ENCODE peak calls at places on chromosomes 16 and 17, in ten cellular contexts. A is CD8-positive, alpha-beta memory T cell; C is activated CD4-positive, alpha-beta memory T cell treated with anti-CD3 and anti-CD28 coated beads, Interleukin-2, amount 10 ng/mL, durations not matched to agents 7 days and 5 days; R is activated effector memory CD4-positive, alpha-beta T cell treated with anti-CD3 and anti-CD28 coated beads, Interleukin-2, amount 50 U/mL, for 16 hours; M is foreskin fibroblast; P is colonic mucosa; N is activated T-helper 9 cell treated with anti-CD3 and anti-CD28 coated beads, Interleukin-2, amount 50 U/mL, for 16 hours; Y is HCEC 1CT; X is AG10803; K is M059J. H is an unnamed sample.

GRCh38 chr16:49832177-49832576 is 23.7 kb downstream of the ZNF423 start:
- DNase-seq in P (no peak), A (no peak), R (no peak), N (no peak), C (no peak), X (no peak), M (no peak), K (no peak), Y (no peak), H (no peak)

GRCh38 chr17:17533901-17534441 is 37.8 kb upstream of the RASD1 start:
- DNase-seq in C (no peak), A (no peak), P (peak), Y (no peak), M (no peak), X (no peak), N (no peak), K (peak), R (no peak), H (no peak)

GRCh38 chr17:60817187-60817586 is 139.5 kb downstream of the BCAS3 start:
- DNase-seq in P (no peak), R (no peak), A (no peak), K (peak), Y (peak), C (no peak), N (no peak), X (peak), M (peak), H (no peak)

GRCh38 chr16:72819345-72819744 is 228.6 kb downstream of the ZFHX3 start:
- DNase-seq in R (no peak), Y (peak), C (no peak), N (no peak), M (peak), A (no peak), P (no peak), K (peak), X (peak), H (no peak)

GRCh38 chr16:48383877-48384304 is 1.3 kb downstream of the SIAH1 start:
- DNase-seq in R (no peak), X (no peak), A (no peak), K (peak), P (peak), M (peak), Y (peak), N (no peak), C (no peak), H (peak)

GRCh38 chr16:75433732-75434413 is 570 bp upstream of the CFDP1 start:
- DNase-seq in N (no peak), Y (peak), M (peak), X (peak), A (no peak), K (peak), P (peak), C (no peak), R (no peak), H (no peak)

GRCh38 chr16:48636521-48636920 is 26.5 kb upstream of the N4BP1 start:
- DNase-seq in C (no peak), N (no peak), M (no peak), K (no peak), X (no peak), A (no peak), P (no peak), Y (no peak), R (no peak), H (no peak)

GRCh38 chr16:1054660-1055556 is 17.6 kb upstream of the SSTR5 start:
- DNase-seq in X (peak), A (no peak), M (peak), Y (peak), R (peak), K (peak), P (peak), C (peak), N (peak), H (no peak)

GRCh38 chr16:6891486-6891885 is 441.2 kb upstream of the RBFOX1 start:
- DNase-seq in Y (no peak), A (no peak), N (no peak), P (no peak), R (no peak), X (no peak), M (no peak), K (no peak), C (no peak), H (no peak)

GRCh38 chr16:75048051-75048450 is 49.2 kb downstream of the ZNRF1 start:
- DNase-seq in Y (no peak), N (no peak), K (peak), R (no peak), P (no peak), C (no peak), X (no peak), M (no peak), A (no peak), H (no peak)

GRCh38 chr16:8962393-8963009 is 1.2 kb downstream of the USP7 start:
- DNase-seq in M (peak), K (peak), N (peak), R (peak), C (peak), P (peak), Y (peak), X (no peak), A (peak), H (peak)

GRCh38 chr16:24493859-24494258 is 45.5 kb upstream of the RBBP6 start:
- DNase-seq in Y (no peak), A (no peak), M (no peak), P (no peak), X (no peak), R (no peak), C (no peak), N (no peak), K (peak), H (no peak)

GRCh38 chr16:1278456-1278855 is 22.6 kb downstream of the TPSD1 start:
- DNase-seq in K (no peak), P (no peak), N (no peak), X (no peak), C (no peak), Y (no peak), R (no peak), M (no peak), A (no peak), H (no peak)

GRCh38 chr17:32461853-32462617 is 17.7 kb downstream of the PSMD11 start:
- DNase-seq in R (peak), A (peak), X (peak), Y (peak), C (peak), K (peak), M (peak), P (peak), N (peak), H (peak)

GRCh38 chr17:40727447-40728231 is 24.1 kb upstream of the KRT24 start:
- DNase-seq in R (no peak), N (no peak), P (no peak), X (peak), M (peak), A (no peak), Y (no peak), C (no peak), K (peak), H (no peak)

GRCh38 chr16:68444058-68444657 is 4.2 kb downstream of the SMPD3 start:
- DNase-seq in R (no peak), P (peak), N (no peak), X (no peak), Y (no peak), C (no peak), K (peak), M (peak), A (no peak), H (peak)

GRCh38 chr16:75248536-75249380 is 2.7 kb downstream of the BCAR1 start:
- DNase-seq in R (no peak), A (no peak), X (no peak), M (no peak), Y (no peak), N (no peak), C (no peak), K (no peak), P (no peak), H (no peak)

GRCh38 chr16:89912143-89912542 is 6.5 kb upstream of the MC1R start:
- DNase-seq in K (no peak), X (no peak), P (no peak), N (no peak), Y (no peak), A (no peak), C (no peak), M (no peak), R (no peak), H (no peak)

GRCh38 chr16:11296706-11297491 is 15.8 kb upstream of the PRM1 start:
- DNase-seq in X (no peak), N (no peak), P (no peak), K (no peak), C (no peak), R (no peak), M (no peak), Y (no peak), A (no peak), H (peak)

GRCh38 chr16:17529982-17530760 is 59.4 kb upstream of the XYLT1 start:
- DNase-seq in Y (no peak), N (no peak), P (no peak), A (peak), R (peak), X (no peak), C (peak), M (no peak), K (peak), H (no peak)

GRCh38 chr17:19978206-19978802 is 676 bp upstream of the AKAP10 start:
- DNase-seq in M (no peak), X (peak), N (no peak), Y (no peak), C (peak), P (peak), A (no peak), R (peak), K (no peak), H (peak)

GRCh38 chr17:59756236-59756818 is 48.9 kb downstream of the VMP1 start:
- DNase-seq in N (no peak), P (no peak), R (no peak), K (peak), Y (peak), M (peak), X (peak), C (no peak), A (no peak), H (no peak)

GRCh38 chr17:19987897-19988296 is 10.3 kb upstream of the AKAP10 start:
- DNase-seq in R (no peak), M (no peak), C (no peak), N (no peak), A (no peak), P (no peak), X (no peak), K (no peak), Y (no peak), H (no peak)

GRCh38 chr16:68206224-68206623 is 29.7 kb downstream of the ESRP2 start:
- DNase-seq in A (no peak), M (no peak), Y (no peak), K (no peak), X (no peak), N (no peak), C (no peak), R (no peak), P (no peak), H (no peak)

GRCh38 chr16:47774661-47775060 is 313.5 kb downstream of the PHKB start:
- DNase-seq in M (peak), Y (peak), C (no peak), P (peak), X (no peak), A (no peak), R (no peak), N (no peak), K (peak), H (no peak)

GRCh38 chr16:67030221-67030962 is 1.4 kb downstream of the CBFB start:
- DNase-seq in K (no peak), C (peak), X (no peak), R (peak), N (no peak), A (no peak), P (no peak), M (peak), Y (no peak), H (no peak)

GRCh38 chr16:83907926-83908325 is 9.0 kb downstream of the MLYCD start:
- DNase-seq in P (no peak), X (no peak), A (no peak), Y (no peak), M (no peak), K (no peak), C (no peak), R (no peak), N (no peak), H (no peak)

GRCh38 chr17:75683467-75684041 is 16.4 kb downstream of the SAP30BP start:
- DNase-seq in P (no peak), C (no peak), Y (peak), N (no peak), M (peak), R (no peak), K (peak), A (no peak), X (peak), H (no peak)

H was measured in DND-41.